ENCODE peak calls at places on chromosomes 11 and 22, in six cellular contexts. One of them, this sample, is unnamed.

GRCh38 chr11:117819096-117820040 is 5.2 kb downstream of the FXYD2 start:
- DNase-seq in SJSA1: no peak
- DNase-seq in NCI-H1105 treated with DMSO at 0.1 percent for 48 hours: peak
- DNase-seq in effector CD4-positive, alpha-beta T cell: no peak
- DNase-seq in RWPE1: no peak
- DNase-seq in GM13977: no peak
- DNase-seq in this sample: peak

GRCh38 chr11:126725043-126725442 is 275.5 kb downstream of the KIRREL3 start:
- DNase-seq in RWPE1: no peak
- DNase-seq in GM13977: no peak
- DNase-seq in NCI-H1105 treated with DMSO at 0.1 percent for 48 hours: no peak
- DNase-seq in effector CD4-positive, alpha-beta T cell: no peak
- DNase-seq in SJSA1: no peak
- DNase-seq in this sample: no peak

GRCh38 chr22:49372530-49373288 is 455.0 kb downstream of the BRD1 start:
- DNase-seq in RWPE1: no peak
- DNase-seq in SJSA1: no peak
- DNase-seq in NCI-H1105 treated with DMSO at 0.1 percent for 48 hours: no peak
- DNase-seq in effector CD4-positive, alpha-beta T cell: no peak
- DNase-seq in GM13977: no peak
- DNase-seq in this sample: no peak

GRCh38 chr11:6468712-6469495 is 4.8 kb downstream of the TRIM3 start:
- DNase-seq in effector CD4-positive, alpha-beta T cell: no peak
- DNase-seq in GM13977: peak
- DNase-seq in SJSA1: peak
- DNase-seq in NCI-H1105 treated with DMSO at 0.1 percent for 48 hours: peak
- DNase-seq in RWPE1: peak
- DNase-seq in this sample: no peak

GRCh38 chr22:37898441-37899181 is 7.5 kb upstream of the MICALL1 start:
- DNase-seq in RWPE1: peak
- DNase-seq in SJSA1: peak
- DNase-seq in NCI-H1105 treated with DMSO at 0.1 percent for 48 hours: no peak
- DNase-seq in effector CD4-positive, alpha-beta T cell: no peak
- DNase-seq in GM13977: no peak
- DNase-seq in this sample: no peak

GRCh38 chr22:37549704-37550059 is 10.6 kb upstream of the CDC42EP1 start:
- DNase-seq in GM13977: no peak
- DNase-seq in effector CD4-positive, alpha-beta T cell: no peak
- DNase-seq in SJSA1: no peak
- DNase-seq in NCI-H1105 treated with DMSO at 0.1 percent for 48 hours: no peak
- DNase-seq in RWPE1: no peak
- DNase-seq in this sample: peak

GRCh38 chr11:88594274-88594950 is 256.9 kb upstream of the CTSC start:
- DNase-seq in RWPE1: no peak
- DNase-seq in SJSA1: no peak
- DNase-seq in effector CD4-positive, alpha-beta T cell: no peak
- DNase-seq in GM13977: no peak
- DNase-seq in NCI-H1105 treated with DMSO at 0.1 percent for 48 hours: no peak
- DNase-seq in this sample: no peak

GRCh38 chr11:66728760-66729385 is at the start of gene SPTBN2:
- DNase-seq in SJSA1: no peak
- DNase-seq in NCI-H1105 treated with DMSO at 0.1 percent for 48 hours: no peak
- DNase-seq in RWPE1: no peak
- DNase-seq in effector CD4-positive, alpha-beta T cell: no peak
- DNase-seq in GM13977: no peak
- DNase-seq in this sample: peak

GRCh38 chr22:43053176-43053575 is 36.0 kb downstream of the TTLL1 start:
- DNase-seq in effector CD4-positive, alpha-beta T cell: no peak
- DNase-seq in NCI-H1105 treated with DMSO at 0.1 percent for 48 hours: no peak
- DNase-seq in GM13977: no peak
- DNase-seq in SJSA1: no peak
- DNase-seq in RWPE1: no peak
- DNase-seq in this sample: no peak

GRCh38 chr11:128686745-128687177 is 7.1 kb upstream of the FLI1 start:
- DNase-seq in RWPE1: peak
- DNase-seq in NCI-H1105 treated with DMSO at 0.1 percent for 48 hours: no peak
- DNase-seq in effector CD4-positive, alpha-beta T cell: peak
- DNase-seq in SJSA1: no peak
- DNase-seq in GM13977: peak
- DNase-seq in this sample: peak

GRCh38 chr11:30635401-30635989 is 49.3 kb upstream of the MPPED2 start:
- DNase-seq in SJSA1: no peak
- DNase-seq in RWPE1: no peak
- DNase-seq in effector CD4-positive, alpha-beta T cell: no peak
- DNase-seq in GM13977: no peak
- DNase-seq in NCI-H1105 treated with DMSO at 0.1 percent for 48 hours: peak
- DNase-seq in this sample: no peak

GRCh38 chr11:73972187-73972586 is 10.5 kb downstream of the UCP2 start:
- DNase-seq in SJSA1: no peak
- DNase-seq in RWPE1: no peak
- DNase-seq in effector CD4-positive, alpha-beta T cell: no peak
- DNase-seq in GM13977: no peak
- DNase-seq in NCI-H1105 treated with DMSO at 0.1 percent for 48 hours: no peak
- DNase-seq in this sample: no peak

GRCh38 chr11:45646275-45646970 is 19.0 kb downstream of the CHST1 start:
- DNase-seq in effector CD4-positive, alpha-beta T cell: no peak
- DNase-seq in NCI-H1105 treated with DMSO at 0.1 percent for 48 hours: no peak
- DNase-seq in SJSA1: no peak
- DNase-seq in RWPE1: peak
- DNase-seq in GM13977: peak
- DNase-seq in this sample: no peak

GRCh38 chr22:42324991-42325710 is 54.7 kb upstream of the TCF20 start:
- DNase-seq in GM13977: no peak
- DNase-seq in effector CD4-positive, alpha-beta T cell: no peak
- DNase-seq in RWPE1: no peak
- DNase-seq in SJSA1: no peak
- DNase-seq in NCI-H1105 treated with DMSO at 0.1 percent for 48 hours: no peak
- DNase-seq in this sample: peak

GRCh38 chr11:9037046-9037780 is 33.4 kb upstream of the NRIP3 start:
- DNase-seq in RWPE1: no peak
- DNase-seq in SJSA1: no peak
- DNase-seq in GM13977: no peak
- DNase-seq in effector CD4-positive, alpha-beta T cell: no peak
- DNase-seq in NCI-H1105 treated with DMSO at 0.1 percent for 48 hours: no peak
- DNase-seq in this sample: no peak

GRCh38 chr11:17601206-17602075 is 54.4 kb downstream of the OTOG start:
- DNase-seq in effector CD4-positive, alpha-beta T cell: no peak
- DNase-seq in NCI-H1105 treated with DMSO at 0.1 percent for 48 hours: no peak
- DNase-seq in RWPE1: no peak
- DNase-seq in GM13977: no peak
- DNase-seq in SJSA1: no peak
- DNase-seq in this sample: no peak

GRCh38 chr22:39453765-39454378 is 2.9 kb upstream of the MGAT3 start:
- DNase-seq in RWPE1: no peak
- DNase-seq in NCI-H1105 treated with DMSO at 0.1 percent for 48 hours: no peak
- DNase-seq in SJSA1: no peak
- DNase-seq in GM13977: no peak
- DNase-seq in effector CD4-positive, alpha-beta T cell: no peak
- DNase-seq in this sample: no peak

GRCh38 chr11:69101100-69101791 is 52.5 kb downstream of the TPCN2 start:
- DNase-seq in NCI-H1105 treated with DMSO at 0.1 percent for 48 hours: peak
- DNase-seq in GM13977: peak
- DNase-seq in RWPE1: peak
- DNase-seq in SJSA1: peak
- DNase-seq in effector CD4-positive, alpha-beta T cell: peak
- DNase-seq in this sample: peak

GRCh38 chr11:122367809-122368231 is 251.8 kb upstream of the BLID start:
- DNase-seq in GM13977: no peak
- DNase-seq in RWPE1: peak
- DNase-seq in SJSA1: no peak
- DNase-seq in NCI-H1105 treated with DMSO at 0.1 percent for 48 hours: no peak
- DNase-seq in effector CD4-positive, alpha-beta T cell: no peak
- DNase-seq in this sample: no peak

GRCh38 chr11:44568706-44569473 is 3.4 kb downstream of the CD82 start:
- DNase-seq in RWPE1: peak
- DNase-seq in SJSA1: peak
- DNase-seq in effector CD4-positive, alpha-beta T cell: peak
- DNase-seq in GM13977: peak
- DNase-seq in NCI-H1105 treated with DMSO at 0.1 percent for 48 hours: no peak
- DNase-seq in this sample: no peak

GRCh38 chr11:47715082-47715669 is at the start of gene AGBL2:
- DNase-seq in NCI-H1105 treated with DMSO at 0.1 percent for 48 hours: peak
- DNase-seq in SJSA1: peak
- DNase-seq in effector CD4-positive, alpha-beta T cell: peak
- DNase-seq in GM13977: peak
- DNase-seq in RWPE1: peak
- DNase-seq in this sample: peak

GRCh38 chr22:42353883-42354727 is 78.1 kb downstream of the NFAM1 start:
- DNase-seq in RWPE1: no peak
- DNase-seq in effector CD4-positive, alpha-beta T cell: no peak
- DNase-seq in SJSA1: no peak
- DNase-seq in NCI-H1105 treated with DMSO at 0.1 percent for 48 hours: no peak
- DNase-seq in GM13977: no peak
- DNase-seq in this sample: peak

GRCh38 chr22:25380141-25380747 is 160.8 kb downstream of the CRYBB2 start:
- DNase-seq in NCI-H1105 treated with DMSO at 0.1 percent for 48 hours: no peak
- DNase-seq in SJSA1: no peak
- DNase-seq in RWPE1: no peak
- DNase-seq in GM13977: no peak
- DNase-seq in effector CD4-positive, alpha-beta T cell: no peak
- DNase-seq in this sample: no peak

GRCh38 chr22:20395181-20395896 is 1.4 kb downstream of the ZNF74 start:
- DNase-seq in RWPE1: no peak
- DNase-seq in NCI-H1105 treated with DMSO at 0.1 percent for 48 hours: no peak
- DNase-seq in SJSA1: no peak
- DNase-seq in GM13977: no peak
- DNase-seq in effector CD4-positive, alpha-beta T cell: no peak
- DNase-seq in this sample: no peak

GRCh38 chr11:121534131-121535093 is 81.6 kb upstream of the SORL1-AS1 start:
- DNase-seq in NCI-H1105 treated with DMSO at 0.1 percent for 48 hours: no peak
- DNase-seq in GM13977: no peak
- DNase-seq in RWPE1: no peak
- DNase-seq in effector CD4-positive, alpha-beta T cell: no peak
- DNase-seq in SJSA1: no peak
- DNase-seq in this sample: peak

GRCh38 chr22:28978863-28979799 is 82.5 kb downstream of the C22orf31 start:
- DNase-seq in NCI-H1105 treated with DMSO at 0.1 percent for 48 hours: no peak
- DNase-seq in RWPE1: no peak
- DNase-seq in GM13977: no peak
- DNase-seq in SJSA1: no peak
- DNase-seq in effector CD4-positive, alpha-beta T cell: no peak
- DNase-seq in this sample: no peak

GRCh38 chr22:43796567-43796966 is 15.5 kb downstream of the EFCAB6 start:
- DNase-seq in RWPE1: no peak
- DNase-seq in SJSA1: no peak
- DNase-seq in effector CD4-positive, alpha-beta T cell: no peak
- DNase-seq in NCI-H1105 treated with DMSO at 0.1 percent for 48 hours: peak
- DNase-seq in GM13977: no peak
- DNase-seq in this sample: no peak

GRCh38 chr11:73851046-73851764 is 25.4 kb downstream of the COA4 start:
- DNase-seq in GM13977: no peak
- DNase-seq in NCI-H1105 treated with DMSO at 0.1 percent for 48 hours: no peak
- DNase-seq in SJSA1: no peak
- DNase-seq in effector CD4-positive, alpha-beta T cell: no peak
- DNase-seq in RWPE1: no peak
- DNase-seq in this sample: no peak

GRCh38 chr11:57213282-57214086 is 23.6 kb downstream of the APLNR start:
- DNase-seq in GM13977: no peak
- DNase-seq in effector CD4-positive, alpha-beta T cell: no peak
- DNase-seq in NCI-H1105 treated with DMSO at 0.1 percent for 48 hours: no peak
- DNase-seq in RWPE1: no peak
- DNase-seq in SJSA1: no peak
- DNase-seq in this sample: peak

GRCh38 chr11:35064114-35064800 is 74.7 kb upstream of the CD44 start:
- DNase-seq in NCI-H1105 treated with DMSO at 0.1 percent for 48 hours: no peak
- DNase-seq in GM13977: no peak
- DNase-seq in effector CD4-positive, alpha-beta T cell: no peak
- DNase-seq in SJSA1: peak
- DNase-seq in RWPE1: no peak
- DNase-seq in this sample: no peak

GRCh38 chr11:68692881-68693483 is 8.6 kb downstream of the GAL start:
- DNase-seq in RWPE1: no peak
- DNase-seq in SJSA1: no peak
- DNase-seq in GM13977: no peak
- DNase-seq in NCI-H1105 treated with DMSO at 0.1 percent for 48 hours: no peak
- DNase-seq in effector CD4-positive, alpha-beta T cell: no peak
- DNase-seq in this sample: no peak

GRCh38 chr22:37557321-37558001 is 2.8 kb upstream of the CDC42EP1 start:
- DNase-seq in RWPE1: no peak
- DNase-seq in NCI-H1105 treated with DMSO at 0.1 percent for 48 hours: no peak
- DNase-seq in SJSA1: no peak
- DNase-seq in GM13977: no peak
- DNase-seq in effector CD4-positive, alpha-beta T cell: no peak
- DNase-seq in this sample: no peak

GRCh38 chr11:80727315-80727714 is 1286.5 kb upstream of the TENM4 start:
- DNase-seq in NCI-H1105 treated with DMSO at 0.1 percent for 48 hours: peak
- DNase-seq in RWPE1: peak
- DNase-seq in SJSA1: no peak
- DNase-seq in GM13977: peak
- DNase-seq in effector CD4-positive, alpha-beta T cell: no peak
- DNase-seq in this sample: peak

GRCh38 chr11:111823131-111823530 is 48.2 kb downstream of the ALG9 start:
- DNase-seq in GM13977: no peak
- DNase-seq in NCI-H1105 treated with DMSO at 0.1 percent for 48 hours: no peak
- DNase-seq in effector CD4-positive, alpha-beta T cell: no peak
- DNase-seq in SJSA1: no peak
- DNase-seq in RWPE1: no peak
- DNase-seq in this sample: no peak

This sample was measured in NCI-H1092 treated with DMSO at 0.1 percent for 48 hours.